ENCODE peak calls at places on chromosomes 5 and 9, in six cellular contexts. E is Peyer's patch, J is uterus, D is IMR-90, T is spleen, K is sigmoid colon. V is an unnamed sample. For H3K36me3, the result is how much of the 10 kb centered on the place peaks cover.

GRCh38 chr9:118931941-118932340 is 437.3 kb downstream of the BRINP1 start:
- DNase-seq in E (no peak), J (no peak), D (no peak), T (no peak), K (no peak), V (no peak)

GRCh38 chr5:176822426-176823075 is 12.2 kb downstream of the UNC5A start:
- DNase-seq in E (no peak), J (no peak), D (no peak), T (no peak), K (no peak), V (no peak)

GRCh38 chr9:8489845-8490244 is 690.3 kb upstream of the DMAC1 start:
- DNase-seq in E (no peak), J (no peak), D (no peak), T (no peak), K (no peak), V (no peak)

GRCh38 chr5:151068189-151068570 is 12.7 kb downstream of the TNIP1 start:
- DNase-seq in E (no peak), J (no peak), D (peak), T (no peak), K (no peak), V (no peak)

GRCh38 chr9:33186457-33187168 is 19.5 kb upstream of the B4GALT1 start:
- DNase-seq in E (no peak), J (peak), D (peak), T (no peak), K (peak), V (no peak)

GRCh38 chr5:153601377-153601776 is 110.9 kb downstream of the GRIA1 start:
- DNase-seq in E (no peak), J (no peak), D (no peak), T (no peak), K (no peak), V (no peak)

GRCh38 chr5:69372394-69372793 is 2.8 kb downstream of the RAD17 start:
- DNase-seq in E (no peak), J (no peak), D (no peak), T (no peak), K (no peak), V (no peak)

GRCh38 chr5:107743357-107744000 is 72.7 kb upstream of the EFNA5 start:
- DNase-seq in E (no peak), J (no peak), D (peak), T (no peak), K (no peak), V (no peak)

GRCh38 chr9:92718086-92719001 is 46.3 kb downstream of the BICD2 start:
- DNase-seq in E (peak), J (no peak), D (no peak), T (peak), K (no peak), V (peak)

GRCh38 chr9:137269231-137269772 is 8.2 kb upstream of the TOR4A start:
- DNase-seq in E (peak), J (no peak), D (peak), T (peak), K (peak), V (no peak)

GRCh38 chr5:81763294-81763928 is 12.5 kb upstream of the SSBP2 start:
- DNase-seq in E (no peak), J (no peak), D (no peak), T (no peak), K (no peak), V (no peak)

GRCh38 chr5:135094339-135095051 is 60.5 kb upstream of the PITX1 start:
- DNase-seq in E (no peak), J (no peak), D (no peak), T (peak), K (peak), V (no peak)

DNA sequence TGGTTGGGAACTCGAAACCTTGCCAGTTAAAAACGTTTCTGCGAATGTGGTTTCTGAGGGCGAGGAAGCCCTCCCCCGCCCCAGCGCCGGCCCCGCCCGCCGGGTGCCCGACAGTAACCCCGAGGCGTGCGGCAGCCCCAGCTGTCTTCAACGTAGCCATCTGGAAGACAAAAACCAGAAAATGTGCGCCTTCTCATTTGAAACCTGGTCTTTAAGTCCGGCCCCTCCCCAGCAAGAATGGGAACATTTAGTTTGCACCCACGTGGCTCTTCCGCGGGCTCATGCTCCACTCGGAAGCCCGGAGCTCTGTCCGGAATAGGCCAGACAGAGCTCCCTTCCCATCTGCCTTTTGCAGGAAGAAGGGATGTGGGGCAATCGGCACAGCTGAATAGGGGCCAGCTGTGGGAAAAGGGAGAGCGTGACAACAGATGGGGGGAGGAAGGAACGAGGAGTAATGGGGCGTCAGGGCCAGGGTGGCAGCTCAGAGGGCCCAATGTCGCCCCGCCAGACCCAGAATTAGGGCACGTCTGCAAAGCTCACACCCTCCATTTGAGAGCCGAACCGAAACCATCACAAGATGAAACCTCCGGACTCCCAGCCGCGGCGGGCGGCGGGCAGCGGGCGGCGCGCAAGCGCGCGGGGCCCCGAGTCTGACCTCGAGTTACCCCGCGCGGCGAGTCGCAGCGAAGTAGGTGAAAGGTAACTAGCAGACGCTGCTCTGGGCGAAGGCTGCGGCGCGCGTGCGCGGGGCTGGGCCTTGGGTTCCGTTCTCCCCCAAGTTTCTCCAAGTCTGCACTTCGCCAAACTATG is 63.4 kb upstream of the ABCA1 start:
- DNase-seq in E (peak), J (peak), D (peak), T (peak), K (peak), V (peak)
- TF ChIP-seq POLR2A in E (no peak), J (peak), D (peak), T (no peak), K (peak), V (no peak)

DNA sequence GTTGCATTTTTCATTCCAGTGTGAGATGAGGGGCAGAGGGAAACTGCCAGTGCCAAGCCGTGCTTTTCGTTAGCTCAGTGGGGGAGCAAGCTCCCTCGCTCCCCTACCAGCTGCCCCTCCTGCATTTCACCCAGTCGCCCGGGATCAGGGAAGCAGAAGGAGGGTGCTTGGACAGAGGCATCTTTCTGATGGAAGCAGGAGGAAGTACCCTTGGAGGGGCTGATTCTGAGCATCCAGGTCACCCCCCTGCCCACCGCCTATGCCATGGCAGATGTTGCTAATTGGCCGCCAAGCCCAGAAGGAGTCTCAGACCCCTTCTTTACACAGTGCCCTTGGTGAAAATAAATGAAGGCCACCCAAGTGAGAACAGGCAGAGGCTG is 152.7 kb upstream of the COL5A1 start:
- DNase-seq in E (no peak), J (no peak), D (no peak), T (peak), K (peak), V (no peak)
- H3K36me3 ChIP-seq in E (under half), J (under half), D (under half), T (under half), K (under half), V (under half)

DNA sequence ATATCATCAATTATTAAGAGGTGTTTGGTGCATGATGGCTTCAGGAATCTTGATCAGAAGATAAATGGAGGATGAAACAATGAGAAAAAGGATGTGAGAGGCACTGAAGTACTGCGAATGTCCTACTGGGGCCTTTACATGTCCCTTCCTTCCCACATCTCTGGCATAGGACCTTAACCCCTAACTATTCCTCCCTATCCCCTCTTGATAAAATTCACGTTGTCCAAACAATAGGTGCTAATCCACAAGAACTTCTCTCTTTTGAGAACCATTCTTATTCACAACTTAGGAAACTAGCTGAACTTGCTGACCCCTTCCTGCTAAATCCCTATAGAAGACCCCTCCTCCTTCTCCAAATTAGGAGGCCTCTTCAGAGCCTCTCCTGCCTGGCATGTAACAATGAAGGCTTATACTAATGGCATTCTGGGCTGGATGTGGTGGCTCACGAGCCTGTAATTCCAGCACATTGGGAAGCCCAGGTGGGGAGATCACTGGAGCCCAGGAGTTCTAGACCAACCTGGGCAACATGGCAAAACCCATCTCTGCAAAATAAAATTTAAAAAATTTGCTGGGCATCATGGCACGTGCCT is 276.5 kb upstream of the SMARCA2 start:
- DNase-seq in E (no peak), J (no peak), D (no peak), T (no peak), K (no peak), V (no peak)
- H3K27ac ChIP-seq in E (no peak), J (no peak), D (no peak), T (no peak), K (no peak), V (no peak)

GRCh38 chr5:130164966-130165365 is 260.7 kb downstream of the CHSY3 start:
- DNase-seq in E (no peak), J (no peak), D (no peak), T (no peak), K (no peak), V (no peak)
- TF ChIP-seq POLR2A in E (no peak), J (no peak), D (no peak), T (no peak), K (no peak), V (no peak)

GRCh38 chr5:179862891-179863290 is 4.3 kb upstream of the MRNIP start:
- DNase-seq in E (no peak), J (no peak), D (no peak), T (peak), K (peak), V (no peak)
- H3K36me3 ChIP-seq in E (under half), J (under half), D (under half), T (under half), K (under half), V (under half)

DNA sequence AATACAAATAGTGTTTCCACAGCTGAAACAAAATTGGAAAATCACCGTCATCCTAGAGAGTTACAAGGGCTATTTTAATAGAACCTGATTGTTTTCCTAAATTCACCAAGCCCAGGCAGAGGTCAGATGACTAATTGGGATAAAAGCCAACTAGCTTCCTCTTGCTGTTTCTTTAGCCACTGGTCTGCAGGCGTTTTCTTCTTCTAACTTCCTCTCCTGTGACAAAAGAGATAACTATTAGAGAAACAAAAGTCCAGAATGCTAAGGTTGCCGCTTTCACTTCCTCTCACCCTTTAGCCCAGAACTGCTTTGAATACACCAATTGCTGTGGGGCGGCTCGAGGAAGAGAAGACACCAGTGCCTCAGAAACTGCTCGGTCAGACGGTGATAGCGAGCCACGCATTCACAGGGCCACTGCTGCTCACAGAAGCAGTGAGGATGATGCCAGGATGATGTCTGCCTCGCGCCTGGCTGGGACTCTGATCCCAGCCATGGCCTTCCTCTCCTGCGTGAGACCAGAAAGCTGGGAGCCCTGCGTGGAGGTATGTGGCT is at the start of gene TLR4:
- DNase-seq in E (peak), J (peak), D (no peak), T (peak), K (peak), V (peak)
- H3K27ac ChIP-seq in E (peak), J (peak), D (no peak), T (peak), K (peak), V (peak)

V was measured in breast epithelium.